ENCODE peak calls at places on chromosome 1, in eight cellular contexts. P is KBM-7, C is AG08396, S is body of pancreas, E is dermis microvascular lymphatic vessel endothelial cell, B is NCI-H1417, W is bronchial epithelial cell, A is adrenal gland. L is an unnamed sample.

GRCh38 chr1:168783424-168783823 is 54.4 kb upstream of the DPT start:
- DNase-seq in C (no peak), A (no peak), W (no peak), S (no peak), E (no peak), B (no peak), P (no peak), L (no peak)

GRCh38 chr1:52365091-52365745 is 787 bp downstream of the CC2D1B start:
- DNase-seq in B (no peak), S (peak), P (peak), A (peak), W (peak), C (peak), E (no peak), L (peak)

GRCh38 chr1:202266061-202266765 is 72.6 kb downstream of the LGR6 start:
- DNase-seq in E (no peak), W (no peak), C (no peak), B (no peak), A (no peak), S (no peak), P (no peak), L (no peak)

GRCh38 chr1:97906567-97907228 is 14.1 kb downstream of the DPYD start:
- DNase-seq in C (peak), A (peak), E (peak), S (no peak), P (no peak), W (peak), B (no peak), L (no peak)

GRCh38 chr1:200890818-200891773 is 3.6 kb upstream of the INAVA start:
- DNase-seq in B (no peak), E (no peak), P (no peak), A (no peak), W (no peak), C (peak), S (peak), L (no peak)

GRCh38 chr1:70914224-70914623 is 133.4 kb downstream of the PTGER3 start:
- DNase-seq in E (no peak), C (no peak), W (no peak), S (no peak), P (no peak), B (no peak), A (no peak), L (no peak)

GRCh38 chr1:1554926-1555915 is 14.8 kb upstream of the TMEM240 start:
- DNase-seq in E (no peak), B (no peak), C (peak), A (peak), W (peak), S (no peak), P (no peak), L (no peak)

GRCh38 chr1:3925762-3926161 is 25.7 kb upstream of the C1orf174 start:
- DNase-seq in B (no peak), W (no peak), A (no peak), E (no peak), P (no peak), C (no peak), S (no peak), L (no peak)

GRCh38 chr1:232922475-232922874 is 27.9 kb upstream of the NTPCR start:
- DNase-seq in C (no peak), A (no peak), B (no peak), E (no peak), W (no peak), S (no peak), P (no peak), L (no peak)

GRCh38 chr1:155006601-155007101 is 4.0 kb downstream of the ZBTB7B start:
- DNase-seq in S (no peak), C (no peak), A (no peak), B (no peak), E (no peak), W (no peak), P (peak), L (peak)

GRCh38 chr1:14568716-14569115 is 29.8 kb upstream of the KAZN start:
- DNase-seq in A (no peak), P (no peak), S (no peak), B (no peak), W (no peak), C (no peak), E (no peak), L (no peak)

GRCh38 chr1:20074725-20075171 is 4.8 kb downstream of the PLA2G5 start:
- DNase-seq in B (no peak), C (no peak), W (no peak), P (no peak), S (no peak), A (no peak), E (no peak), L (no peak)

L was measured in testis.